ENCODE peak calls at places on chromosomes 13 and 19, in nine cellular contexts. One of them, this sample, is unnamed. For H3K79me2 and H3K9me2, the result is how much of the 10 kb centered on the place peaks cover.

GRCh38 chr13:98896083-98896867 is 81.6 kb downstream of the DOCK9 start:
- DNase-seq in hepatocyte: no peak
- DNase-seq in OCI-LY7: no peak
- DNase-seq in GM23248: no peak
- DNase-seq in GM23338: no peak
- DNase-seq in Karpas-422: no peak
- DNase-seq in HCT116: no peak
- DNase-seq in SK-N-SH: no peak
- DNase-seq in PC-3: no peak
- DNase-seq in this sample: no peak

GRCh38 chr19:18433735-18434398 is 4.1 kb downstream of the ISYNA1 start:
- DNase-seq in HCT116: no peak
- DNase-seq in GM23338: peak
- DNase-seq in PC-3: no peak
- DNase-seq in SK-N-SH: peak
- DNase-seq in GM23248: no peak
- DNase-seq in Karpas-422: no peak
- DNase-seq in hepatocyte: no peak
- DNase-seq in OCI-LY7: no peak
- DNase-seq in this sample: no peak

GRCh38 chr13:25874907-25875306 is 176.9 kb downstream of the SHISA2 start:
- DNase-seq in OCI-LY7: peak
- DNase-seq in GM23338: no peak
- DNase-seq in hepatocyte: no peak
- DNase-seq in GM23248: no peak
- DNase-seq in PC-3: no peak
- DNase-seq in Karpas-422: peak
- DNase-seq in HCT116: no peak
- DNase-seq in SK-N-SH: no peak
- DNase-seq in this sample: no peak

GRCh38 chr19:18605546-18606280 is 886 bp downstream of the CRLF1 start:
- DNase-seq in HCT116: no peak
- DNase-seq in PC-3: no peak
- DNase-seq in GM23248: peak
- DNase-seq in Karpas-422: no peak
- DNase-seq in OCI-LY7: no peak
- DNase-seq in GM23338: peak
- DNase-seq in SK-N-SH: peak
- DNase-seq in hepatocyte: no peak
- DNase-seq in this sample: no peak

GRCh38 chr13:38883783-38884182 is 106.8 kb downstream of the STOML3 start:
- DNase-seq in Karpas-422: no peak
- DNase-seq in hepatocyte: no peak
- DNase-seq in PC-3: no peak
- DNase-seq in HCT116: no peak
- DNase-seq in GM23338: peak
- DNase-seq in GM23248: peak
- DNase-seq in OCI-LY7: no peak
- DNase-seq in SK-N-SH: no peak
- DNase-seq in this sample: no peak

GRCh38 chr13:112802808-112803207 is 113.0 kb downstream of the ATP11A start:
- DNase-seq in HCT116: no peak
- DNase-seq in SK-N-SH: no peak
- DNase-seq in Karpas-422: no peak
- DNase-seq in PC-3: no peak
- DNase-seq in GM23248: no peak
- DNase-seq in OCI-LY7: no peak
- DNase-seq in GM23338: no peak
- DNase-seq in hepatocyte: no peak
- DNase-seq in this sample: peak

GRCh38 chr13:81658598-81659370 is 1317.9 kb upstream of the SPRY2 start:
- DNase-seq in hepatocyte: no peak
- DNase-seq in SK-N-SH: no peak
- DNase-seq in GM23248: no peak
- DNase-seq in HCT116: no peak
- DNase-seq in OCI-LY7: no peak
- DNase-seq in GM23338: peak
- DNase-seq in PC-3: no peak
- DNase-seq in Karpas-422: no peak
- DNase-seq in this sample: peak

GRCh38 chr19:795691-796581 is 1.3 kb upstream of the PTBP1 start:
- DNase-seq in PC-3: no peak
- DNase-seq in hepatocyte: no peak
- DNase-seq in OCI-LY7: no peak
- DNase-seq in HCT116: no peak
- DNase-seq in GM23338: no peak
- DNase-seq in Karpas-422: peak
- DNase-seq in GM23248: no peak
- DNase-seq in SK-N-SH: no peak
- DNase-seq in this sample: no peak

GRCh38 chr13:105806335-105806920 is 729.0 kb downstream of the EFNB2 start:
- DNase-seq in PC-3: no peak
- DNase-seq in OCI-LY7: no peak
- DNase-seq in hepatocyte: no peak
- DNase-seq in HCT116: no peak
- DNase-seq in Karpas-422: no peak
- DNase-seq in GM23248: no peak
- DNase-seq in SK-N-SH: no peak
- DNase-seq in GM23338: no peak
- DNase-seq in this sample: no peak

GRCh38 chr19:35436477-35437141 is 11.4 kb upstream of the FFAR2 start:
- DNase-seq in SK-N-SH: no peak
- DNase-seq in PC-3: peak
- DNase-seq in hepatocyte: peak
- DNase-seq in GM23248: peak
- DNase-seq in GM23338: no peak
- DNase-seq in HCT116: no peak
- DNase-seq in OCI-LY7: no peak
- DNase-seq in Karpas-422: peak
- DNase-seq in this sample: no peak

GRCh38 chr19:9838324-9838723 is 3.2 kb downstream of the PIN1 start:
- DNase-seq in HCT116: no peak
- DNase-seq in SK-N-SH: no peak
- DNase-seq in GM23248: no peak
- DNase-seq in GM23338: no peak
- DNase-seq in OCI-LY7: no peak
- DNase-seq in PC-3: no peak
- DNase-seq in Karpas-422: no peak
- DNase-seq in hepatocyte: no peak
- DNase-seq in this sample: no peak

GRCh38 chr19:9834726-9835506 is at the start of gene PIN1:
- DNase-seq in GM23248: peak
- DNase-seq in GM23338: peak
- DNase-seq in HCT116: peak
- DNase-seq in Karpas-422: peak
- DNase-seq in hepatocyte: peak
- DNase-seq in SK-N-SH: peak
- DNase-seq in PC-3: peak
- DNase-seq in OCI-LY7: peak
- DNase-seq in this sample: peak

GRCh38 chr19:9834302-9834725 is 804 bp upstream of the PIN1 start:
- DNase-seq in Karpas-422: no peak
- DNase-seq in GM23338: no peak
- DNase-seq in OCI-LY7: no peak
- DNase-seq in SK-N-SH: no peak
- DNase-seq in GM23248: no peak
- DNase-seq in PC-3: no peak
- DNase-seq in HCT116: no peak
- DNase-seq in hepatocyte: no peak
- DNase-seq in this sample: no peak

GRCh38 chr19:9836021-9836420 is 903 bp downstream of the PIN1 start:
- DNase-seq in GM23248: peak
- DNase-seq in HCT116: no peak
- DNase-seq in PC-3: peak
- DNase-seq in OCI-LY7: peak
- DNase-seq in hepatocyte: no peak
- DNase-seq in GM23338: no peak
- DNase-seq in SK-N-SH: peak
- DNase-seq in Karpas-422: peak
- DNase-seq in this sample: no peak

GRCh38 chr19:9835507-9835949 is 410 bp downstream of the PIN1 start:
- DNase-seq in SK-N-SH: no peak
- DNase-seq in GM23248: no peak
- DNase-seq in PC-3: no peak
- DNase-seq in GM23338: no peak
- DNase-seq in Karpas-422: peak
- DNase-seq in OCI-LY7: no peak
- DNase-seq in HCT116: no peak
- DNase-seq in hepatocyte: no peak
- DNase-seq in this sample: no peak
- H3K79me2 ChIP-seq in SK-N-SH: half or more
- H3K79me2 ChIP-seq in GM23248: half or more
- H3K79me2 ChIP-seq in PC-3: under half
- H3K79me2 ChIP-seq in GM23338: under half
- H3K79me2 ChIP-seq in Karpas-422: under half
- H3K79me2 ChIP-seq in OCI-LY7: under half
- H3K79me2 ChIP-seq in HCT116: under half
- H3K79me2 ChIP-seq in hepatocyte: under half
- H3K79me2 ChIP-seq in this sample: under half

GRCh38 chr19:42421101-42421500 is 6.1 kb downstream of the LIPE start:
- DNase-seq in OCI-LY7: no peak
- DNase-seq in PC-3: no peak
- DNase-seq in Karpas-422: no peak
- DNase-seq in hepatocyte: no peak
- DNase-seq in GM23248: no peak
- DNase-seq in GM23338: no peak
- DNase-seq in SK-N-SH: no peak
- DNase-seq in HCT116: no peak
- DNase-seq in this sample: no peak

GRCh38 chr19:42422092-42422575 is 5.1 kb downstream of the LIPE start:
- DNase-seq in PC-3: no peak
- DNase-seq in Karpas-422: no peak
- DNase-seq in GM23248: no peak
- DNase-seq in OCI-LY7: peak
- DNase-seq in hepatocyte: no peak
- DNase-seq in HCT116: no peak
- DNase-seq in GM23338: no peak
- DNase-seq in SK-N-SH: no peak
- DNase-seq in this sample: no peak

GRCh38 chr19:42419309-42419708 is 7.9 kb downstream of the LIPE start:
- DNase-seq in Karpas-422: no peak
- DNase-seq in GM23248: no peak
- DNase-seq in GM23338: no peak
- DNase-seq in HCT116: no peak
- DNase-seq in PC-3: no peak
- DNase-seq in SK-N-SH: no peak
- DNase-seq in OCI-LY7: no peak
- DNase-seq in hepatocyte: no peak
- DNase-seq in this sample: no peak

GRCh38 chr19:42421591-42422031 is 5.6 kb downstream of the LIPE start:
- DNase-seq in HCT116: no peak
- DNase-seq in OCI-LY7: no peak
- DNase-seq in GM23338: no peak
- DNase-seq in SK-N-SH: no peak
- DNase-seq in GM23248: peak
- DNase-seq in PC-3: peak
- DNase-seq in hepatocyte: no peak
- DNase-seq in Karpas-422: no peak
- DNase-seq in this sample: no peak

GRCh38 chr19:42420055-42420544 is 7.1 kb downstream of the LIPE start:
- DNase-seq in PC-3: peak
- DNase-seq in OCI-LY7: peak
- DNase-seq in hepatocyte: peak
- DNase-seq in Karpas-422: peak
- DNase-seq in GM23248: peak
- DNase-seq in SK-N-SH: peak
- DNase-seq in GM23338: peak
- DNase-seq in HCT116: peak
- DNase-seq in this sample: peak
- H3K9me2 ChIP-seq in PC-3: under half
- H3K9me2 ChIP-seq in OCI-LY7: under half
- H3K9me2 ChIP-seq in hepatocyte: under half
- H3K9me2 ChIP-seq in Karpas-422: under half
- H3K9me2 ChIP-seq in GM23248: under half
- H3K9me2 ChIP-seq in SK-N-SH: under half
- H3K9me2 ChIP-seq in GM23338: under half
- H3K9me2 ChIP-seq in HCT116: under half
- H3K9me2 ChIP-seq in this sample: under half

DNA sequence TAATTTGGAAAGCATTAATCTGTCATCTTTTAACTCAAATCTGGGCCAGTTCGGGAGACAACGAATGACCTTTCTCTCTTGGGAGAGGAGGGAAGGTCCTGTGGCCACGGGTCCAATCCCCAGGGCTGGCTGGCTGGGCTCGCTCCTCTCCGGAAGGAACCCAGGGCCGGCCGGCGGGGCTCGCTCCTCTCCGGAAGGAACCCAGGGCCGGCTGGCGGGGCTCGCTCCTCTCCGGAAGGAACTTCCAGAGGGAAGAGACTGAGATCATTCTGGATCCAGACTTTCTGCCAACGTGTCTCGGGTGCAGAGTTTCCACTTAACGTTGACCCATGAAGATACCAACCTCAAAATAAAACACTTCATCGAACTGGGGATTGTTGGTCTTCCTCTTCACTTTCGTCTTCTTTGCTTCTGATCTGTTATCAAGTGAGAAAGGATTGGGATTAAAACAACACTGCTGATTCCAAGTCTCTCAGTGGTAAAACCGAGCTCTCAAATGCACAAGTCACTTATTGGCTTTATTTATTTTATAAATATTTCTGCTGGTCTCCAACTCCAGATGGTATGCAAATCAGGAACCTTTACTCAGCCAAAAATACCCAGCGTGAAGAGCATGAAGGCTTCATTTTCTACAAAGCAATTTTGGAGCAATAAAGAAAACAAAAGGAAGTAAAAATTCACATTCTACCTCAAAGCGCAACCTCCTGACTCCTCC is 53.3 kb upstream of the C13orf46 start:
- DNase-seq in SK-N-SH: no peak
- DNase-seq in GM23338: no peak
- DNase-seq in GM23248: no peak
- DNase-seq in Karpas-422: peak
- DNase-seq in OCI-LY7: peak
- DNase-seq in hepatocyte: no peak
- DNase-seq in HCT116: no peak
- DNase-seq in PC-3: no peak
- DNase-seq in this sample: peak
- H3K79me2 ChIP-seq in SK-N-SH: under half
- H3K79me2 ChIP-seq in GM23338: under half
- H3K79me2 ChIP-seq in GM23248: half or more
- H3K79me2 ChIP-seq in Karpas-422: under half
- H3K79me2 ChIP-seq in OCI-LY7: under half
- H3K79me2 ChIP-seq in hepatocyte: under half
- H3K79me2 ChIP-seq in HCT116: under half
- H3K79me2 ChIP-seq in PC-3: under half
- H3K79me2 ChIP-seq in this sample: half or more

DNA sequence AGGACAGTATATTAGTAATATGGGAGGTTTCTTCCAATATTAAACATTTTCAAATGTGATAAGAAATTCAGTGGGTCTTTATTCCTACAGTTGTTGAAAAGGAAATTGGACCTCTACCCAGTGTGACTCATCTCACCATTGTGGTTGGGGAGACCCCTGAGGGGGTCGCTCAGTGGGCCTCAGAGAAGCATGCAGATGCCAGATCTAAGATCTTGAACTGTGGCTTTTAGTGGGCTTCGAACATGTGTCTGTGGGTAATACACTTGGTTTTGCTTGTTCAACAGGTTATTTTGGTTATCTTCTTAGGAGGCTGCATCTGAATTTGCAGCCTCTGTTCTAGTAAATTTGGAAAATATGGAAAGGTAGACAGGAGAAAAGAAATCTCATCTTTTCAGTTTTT is 132.3 kb downstream of the PCCA start:
- DNase-seq in HCT116: no peak
- DNase-seq in SK-N-SH: no peak
- DNase-seq in Karpas-422: no peak
- DNase-seq in PC-3: no peak
- DNase-seq in GM23248: no peak
- DNase-seq in GM23338: no peak
- DNase-seq in OCI-LY7: no peak
- DNase-seq in hepatocyte: no peak
- DNase-seq in this sample: no peak
- H3K9me2 ChIP-seq in HCT116: under half
- H3K9me2 ChIP-seq in SK-N-SH: under half
- H3K9me2 ChIP-seq in Karpas-422: under half
- H3K9me2 ChIP-seq in PC-3: under half
- H3K9me2 ChIP-seq in GM23248: under half
- H3K9me2 ChIP-seq in GM23338: under half
- H3K9me2 ChIP-seq in OCI-LY7: under half
- H3K9me2 ChIP-seq in hepatocyte: under half
- H3K9me2 ChIP-seq in this sample: under half

This sample was measured in MM.1S.